ENCODE peak calls at places on chromosomes 3 and 15, in nine cellular contexts. H is psoas muscle, V is pancreas, D is mucosa of descending colon, Z is PC-3, L is IMR-90, Y is ovary, A is left lung, U is GM23338. G is an unnamed sample.

GRCh38 chr3:9681723-9682081 is 21.9 kb upstream of the CPNE9 start:
- DNase-seq in H (no peak), V (no peak), D (peak; percentile 59), Z (no peak), L (no peak), Y (no peak), A (no peak), U (no peak), G (no peak)

GRCh38 chr15:29134239-29134638 is 135.4 kb downstream of the NSMCE3 start:
- DNase-seq in H (no peak), V (peak; percentile 36), D (no peak), Z (no peak), L (no peak), Y (no peak), A (no peak), U (no peak), G (peak; percentile 33)

GRCh38 chr3:138426211-138426610 is 8.2 kb upstream of the ESYT3 start:
- DNase-seq in H (no peak), V (no peak), D (no peak), Z (peak; percentile 35), L (peak; percentile 38), Y (no peak), A (no peak), U (peak; percentile 60), G (no peak)

GRCh38 chr3:155745795-155746550 is 1.1 kb upstream of the PLCH1 start:
- DNase-seq in H (no peak), V (peak; percentile 56), D (peak; percentile 51), Z (peak; percentile 74), L (no peak), Y (no peak), A (peak; percentile 80), U (peak; percentile 91), G (peak; percentile 54)

GRCh38 chr3:157438371-157438735 is 1.7 kb downstream of the PTX3 start:
- DNase-seq in H (no peak), V (peak; percentile 45), D (no peak), Z (peak; percentile 21), L (no peak), Y (no peak), A (peak; percentile 48), U (peak; percentile 33), G (no peak)

GRCh38 chr15:38698215-38698614 is 133.6 kb upstream of the RASGRP1 start:
- DNase-seq in H (no peak), V (no peak), D (no peak), Z (no peak), L (no peak), Y (no peak), A (no peak), U (no peak), G (no peak)

GRCh38 chr3:29409409-29409808 is 128.5 kb downstream of the RBMS3 start:
- DNase-seq in H (no peak), V (no peak), D (no peak), Z (no peak), L (peak; percentile 75), Y (no peak), A (no peak), U (no peak), G (no peak)

GRCh38 chr3:194449913-194450312 is 36.9 kb downstream of the ATP13A3 start:
- DNase-seq in H (no peak), V (no peak), D (no peak), Z (peak; percentile 57), L (no peak), Y (no peak), A (no peak), U (no peak), G (no peak)

GRCh38 chr3:152961323-152961722 is 126.4 kb downstream of the P2RY1 start:
- DNase-seq in H (no peak), V (no peak), D (peak; percentile 64), Z (peak; percentile 78), L (peak; percentile 0), Y (no peak), A (no peak), U (peak; percentile 57), G (no peak)

GRCh38 chr3:117626577-117626976 is 917.0 kb downstream of the TUSC7 start:
- DNase-seq in H (no peak), V (no peak), D (no peak), Z (no peak), L (no peak), Y (no peak), A (no peak), U (peak; percentile 32), G (no peak)

GRCh38 chr3:25558106-25558505 is 106.6 kb downstream of the TOP2B start:
- DNase-seq in H (no peak), V (no peak), D (peak; percentile 21), Z (no peak), L (peak; percentile 7), Y (peak; percentile 48), A (no peak), U (no peak), G (no peak)

GRCh38 chr15:75152382-75153079 is 49.2 kb upstream of the C15orf39 start:
- DNase-seq in H (no peak), V (no peak), D (no peak), Z (no peak), L (no peak), Y (no peak), A (no peak), U (no peak), G (peak; percentile 7)
- H3K4me1 ChIP-seq in H (no peaks in the 10 kb centered on the region), V (no peaks in the 10 kb centered on the region), D (no peaks in the 10 kb centered on the region), Z (peaks cover 13% of the 10 kb centered on the region), L (no peaks in the 10 kb centered on the region), Y (no peaks in the 10 kb centered on the region), A (no peaks in the 10 kb centered on the region), U (no peaks in the 10 kb centered on the region), G (no peaks in the 10 kb centered on the region)

GRCh38 chr15:43133429-43134156 is at the start of gene TMEM62:
- DNase-seq in H (peak; percentile 88), V (peak; percentile 89), D (peak; percentile 93), Z (peak; percentile 86), L (peak; percentile 44), Y (peak; percentile 67), A (peak; percentile 95), U (peak; percentile 82), G (peak; percentile 91)
- TF ChIP-seq CTCF in H (no peak), V (no peak), D (no peak), Z (no peak), L (no peak), Y (no peak), A (no peak), U (no peak), G (no peak)

DNA sequence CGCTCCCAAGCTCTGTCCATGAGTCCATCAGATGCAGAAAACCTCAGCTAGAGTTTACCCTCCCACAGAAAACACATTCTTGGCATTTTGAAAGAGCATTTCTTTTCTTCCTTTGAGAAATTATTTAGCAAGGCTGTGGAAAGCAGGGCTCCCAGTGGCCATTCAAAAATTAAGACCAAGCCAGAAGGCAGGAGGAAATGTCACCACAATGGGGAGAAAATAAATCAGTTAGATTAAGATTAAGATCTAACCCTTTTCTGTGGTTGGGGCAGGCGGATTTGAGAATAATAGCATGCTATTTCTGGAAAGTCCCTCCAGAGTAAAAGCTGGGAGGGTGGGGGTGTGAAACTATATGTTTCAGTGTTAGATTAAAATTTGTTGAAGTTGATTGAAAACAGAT is 20.2 kb downstream of the LRIG1 start:
- DNase-seq in H (no peak), V (no peak), D (no peak), Z (no peak), L (peak; percentile 41), Y (no peak), A (no peak), U (no peak), G (no peak)
- H3K4me1 ChIP-seq in H (peaks cover 99% of the 10 kb centered on the region), V (peaks cover 85% of the 10 kb centered on the region), D (peaks cover 77% of the 10 kb centered on the region), Z (no peaks in the 10 kb centered on the region), L (peaks cover 27% of the 10 kb centered on the region), Y (peaks cover 32% of the 10 kb centered on the region), A (peaks cover 37% of the 10 kb centered on the region), U (peaks cover 100% of the 10 kb centered on the region), G (peaks cover 97% of the 10 kb centered on the region)

GRCh38 chr3:52289747-52290595 is 2.3 kb downstream of the GLYCTK start:
- DNase-seq in H (no peak), V (peak; percentile 67), D (peak; percentile 88), Z (no peak), L (no peak), Y (no peak), A (peak; percentile 69), U (peak; percentile 50), G (no peak)
- TF ChIP-seq CTCF in H (no peak), V (no peak), D (no peak), Z (no peak), L (no peak), Y (no peak), A (no peak), U (no peak), G (peak; percentile 23)